ENCODE peak calls at places on chromosomes 16 and 17, in seven cellular contexts. A is fibroblast of lung, V is adrenal gland, K is brain microvascular endothelial cell, Y is lung, J is mesendoderm, Z is mesenchymal stem cell. G is an unnamed sample.

GRCh38 chr16:18024566-18024965 is 312.0 kb downstream of the NPIPA8 start:
- DNase-seq in A (no peak), V (no peak), K (no peak), Y (no peak), J (no peak), Z (no peak), G (no peak)

GRCh38 chr17:40859536-40859935 is 7.5 kb downstream of the KRT12 start:
- DNase-seq in A (no peak), V (no peak), K (no peak), Y (no peak), J (no peak), Z (no peak), G (no peak)

GRCh38 chr17:48575066-48575582 is 3.0 kb downstream of the HOXB4 start:
- DNase-seq in A (peak), V (no peak), K (no peak), Y (no peak), J (no peak), Z (peak), G (no peak)

GRCh38 chr16:50183316-50183715 is 30.2 kb downstream of the TENT4B start:
- DNase-seq in A (peak), V (no peak), K (peak), Y (no peak), J (no peak), Z (peak), G (no peak)

GRCh38 chr17:27559996-27560481 is 70.9 kb upstream of the LGALS9 start:
- DNase-seq in A (peak), V (peak), K (peak), Y (peak), J (no peak), Z (peak), G (no peak)

GRCh38 chr16:22775220-22775912 is 38.6 kb upstream of the HS3ST2 start:
- DNase-seq in A (no peak), V (no peak), K (no peak), Y (no peak), J (no peak), Z (no peak), G (no peak)

GRCh38 chr16:30032083-30032819 is 1.2 kb upstream of the TLCD3B start:
- DNase-seq in A (peak), V (peak), K (peak), Y (no peak), J (peak), Z (peak), G (peak)

GRCh38 chr17:9880582-9880999 is 24.5 kb downstream of the RCVRN start:
- DNase-seq in A (peak), V (no peak), K (no peak), Y (no peak), J (no peak), Z (no peak), G (no peak)

GRCh38 chr16:56137269-56137668 is 54.0 kb upstream of the GNAO1 start:
- DNase-seq in A (no peak), V (no peak), K (no peak), Y (no peak), J (peak), Z (no peak), G (no peak)

GRCh38 chr16:4529085-4530060 is 9.2 kb downstream of the CDIP1 start:
- DNase-seq in A (peak), V (no peak), K (peak), Y (no peak), J (peak), Z (peak), G (no peak)

GRCh38 chr16:57355898-57356414 is 2.6 kb upstream of the CCL22 start:
- DNase-seq in A (no peak), V (no peak), K (no peak), Y (no peak), J (no peak), Z (no peak), G (no peak)

GRCh38 chr17:37276475-37276874 is 99.3 kb upstream of the C17orf78 start:
- DNase-seq in A (peak), V (no peak), K (no peak), Y (no peak), J (no peak), Z (no peak), G (no peak)

GRCh38 chr17:45702666-45703266 is 81.4 kb upstream of the CRHR1 start:
- DNase-seq in A (peak), V (no peak), K (no peak), Y (no peak), J (peak), Z (peak), G (no peak)

GRCh38 chr17:65388911-65389310 is 172.5 kb downstream of the AXIN2 start:
- DNase-seq in A (no peak), V (no peak), K (no peak), Y (no peak), J (no peak), Z (no peak), G (no peak)

GRCh38 chr17:77906377-77906871 is 52.1 kb upstream of the TNRC6C start:
- DNase-seq in A (no peak), V (no peak), K (no peak), Y (no peak), J (no peak), Z (no peak), G (no peak)

GRCh38 chr16:81204794-81205680 is 33.5 kb upstream of the BCO1 start:
- DNase-seq in A (peak), V (peak), K (peak), Y (no peak), J (peak), Z (peak), G (no peak)

GRCh38 chr17:32771396-32771795 is 105.5 kb downstream of the MYO1D start:
- DNase-seq in A (no peak), V (no peak), K (peak), Y (no peak), J (no peak), Z (no peak), G (no peak)

GRCh38 chr17:10091051-10091450 is 107.4 kb downstream of the GAS7 start:
- DNase-seq in A (no peak), V (peak), K (no peak), Y (no peak), J (no peak), Z (peak), G (no peak)

GRCh38 chr17:82333279-82334171 is at the start of gene SECTM1:
- DNase-seq in A (peak), V (peak), K (no peak), Y (peak), J (no peak), Z (peak), G (no peak)

GRCh38 chr17:21368545-21369246 is 7.5 kb upstream of the KCNJ12 start:
- DNase-seq in A (no peak), V (no peak), K (no peak), Y (no peak), J (no peak), Z (no peak), G (no peak)

DNA sequence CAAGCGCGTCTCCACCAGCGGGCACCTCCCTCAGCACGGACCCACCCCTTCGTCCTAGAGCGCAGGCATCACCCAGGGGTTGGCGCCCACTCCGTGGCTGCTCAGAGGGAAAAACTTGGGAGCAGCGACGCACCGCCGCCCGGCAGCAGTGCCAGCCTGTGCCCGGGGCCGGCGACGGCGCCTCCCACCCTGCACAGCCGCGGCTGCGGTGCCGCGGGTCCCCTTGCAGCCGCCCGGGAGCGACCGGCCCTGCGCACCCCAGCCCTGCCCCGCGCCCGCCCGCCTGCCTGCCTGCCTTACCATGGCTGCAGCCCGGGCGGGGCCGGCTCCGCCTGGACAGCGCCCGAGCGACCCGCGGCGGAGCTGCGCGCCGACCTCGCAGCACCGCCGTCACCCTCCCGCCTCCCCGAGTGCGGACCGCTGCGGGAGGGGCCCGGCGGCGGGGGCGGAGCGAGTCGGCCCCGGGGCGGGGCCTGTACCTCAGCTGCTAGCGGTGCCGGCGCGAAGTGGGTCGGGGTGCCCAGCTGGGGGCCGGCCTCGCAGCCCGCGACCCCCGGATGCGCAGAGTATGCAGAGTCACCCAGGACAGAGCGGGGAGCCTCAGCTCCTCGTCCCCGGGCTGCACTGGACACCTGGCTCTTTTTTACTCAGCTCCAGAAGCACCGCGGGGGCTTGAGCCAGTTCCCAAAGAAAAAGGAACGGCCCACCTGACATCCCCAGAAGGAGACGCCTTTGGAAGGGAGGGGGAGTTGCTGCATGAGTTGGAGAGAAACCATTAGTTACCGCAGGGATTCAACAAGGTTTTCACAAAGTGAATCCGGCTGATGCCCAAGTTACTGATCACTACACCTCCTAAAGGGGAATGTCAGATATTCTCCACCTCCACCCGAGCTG is 17.5 kb upstream of the MTMR4 start:
- DNase-seq in A (peak), V (peak), K (no peak), Y (no peak), J (peak), Z (peak), G (peak)
- H3K27ac ChIP-seq in A (no peak), V (peak), K (no peak), Y (peak), J (no peak), Z (no peak), G (peak)

DNA sequence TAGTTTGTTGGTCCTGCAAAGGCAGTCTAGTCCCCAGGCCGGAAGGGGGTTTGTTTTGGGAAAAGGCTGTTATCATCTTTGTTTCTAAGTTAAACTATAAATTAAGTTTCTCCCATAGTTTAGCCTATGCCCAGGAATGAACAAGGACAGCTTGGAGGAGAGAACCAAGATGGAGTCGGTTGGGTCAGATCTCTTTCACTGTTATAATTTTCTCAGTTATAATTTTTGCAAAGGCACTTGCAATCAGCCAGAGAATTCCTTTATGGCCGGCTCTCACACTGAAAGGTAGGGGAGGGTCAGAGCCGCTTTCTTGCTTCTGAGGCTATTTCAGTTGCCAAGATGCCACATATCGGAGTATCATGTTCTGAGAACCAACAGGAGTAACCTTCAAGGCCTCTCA is 59.2 kb upstream of the ATF7IP2 start:
- DNase-seq in A (no peak), V (no peak), K (no peak), Y (no peak), J (no peak), Z (no peak), G (no peak)
- H3K27ac ChIP-seq in A (no peak), V (no peak), K (no peak), Y (no peak), J (no peak), Z (no peak), G (no peak)

GRCh38 chr17:19702231-19702641 is 14.1 kb downstream of the SLC47A2 start:
- DNase-seq in A (no peak), V (peak), K (no peak), Y (no peak), J (no peak), Z (no peak), G (no peak)

GRCh38 chr17:19703776-19704371 is 12.5 kb downstream of the SLC47A2 start:
- DNase-seq in A (no peak), V (peak), K (no peak), Y (no peak), J (peak), Z (no peak), G (no peak)

GRCh38 chr17:19705771-19706770 is 10.3 kb downstream of the SLC47A2 start:
- DNase-seq in A (no peak), V (no peak), K (no peak), Y (no peak), J (no peak), Z (no peak), G (no peak)

GRCh38 chr17:19705201-19705600 is 11.2 kb downstream of the SLC47A2 start:
- DNase-seq in A (no peak), V (no peak), K (no peak), Y (no peak), J (no peak), Z (no peak), G (no peak)

GRCh38 chr17:19703106-19703775 is 13.1 kb downstream of the SLC47A2 start:
- DNase-seq in A (no peak), V (no peak), K (no peak), Y (peak), J (no peak), Z (no peak), G (no peak)
- H3K27ac ChIP-seq in A (no peak), V (peak), K (no peak), Y (peak), J (no peak), Z (no peak), G (no peak)

DNA sequence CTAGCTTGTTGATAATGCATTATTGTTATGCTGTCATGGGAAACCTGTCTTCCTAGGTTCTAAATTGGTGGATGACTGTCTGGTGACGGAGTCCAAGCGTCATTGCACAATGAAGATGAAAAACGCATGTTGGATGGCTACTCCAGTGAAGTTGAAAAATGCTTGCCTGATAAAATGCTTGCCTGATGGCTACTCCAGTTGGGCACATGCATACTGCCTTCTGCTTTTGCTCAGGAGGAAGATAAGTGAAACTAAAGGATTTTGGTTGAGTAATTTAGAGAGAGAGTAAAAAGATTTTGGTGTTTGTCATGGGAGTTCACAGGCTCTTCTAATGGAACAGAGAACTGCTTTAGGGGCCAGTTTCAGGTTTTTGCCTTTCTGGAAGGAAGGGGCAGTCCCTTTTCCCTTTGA is 118.6 kb downstream of the PRKCA start:
- DNase-seq in A (peak), V (peak), K (no peak), Y (no peak), J (no peak), Z (peak), G (no peak)
- H3K27ac ChIP-seq in A (peak), V (no peak), K (no peak), Y (no peak), J (no peak), Z (peak), G (no peak)

GRCh38 chr16:26360867-26361266 is 669.1 kb downstream of the HS3ST4 start:
- DNase-seq in A (no peak), V (no peak), K (no peak), Y (no peak), J (no peak), Z (no peak), G (no peak)

GRCh38 chr16:26371349-26371869 is 679.6 kb downstream of the HS3ST4 start:
- DNase-seq in A (no peak), V (no peak), K (no peak), Y (no peak), J (no peak), Z (no peak), G (no peak)

GRCh38 chr16:26363581-26363980 is 671.8 kb downstream of the HS3ST4 start:
- DNase-seq in A (no peak), V (no peak), K (no peak), Y (no peak), J (no peak), Z (no peak), G (no peak)

DNA sequence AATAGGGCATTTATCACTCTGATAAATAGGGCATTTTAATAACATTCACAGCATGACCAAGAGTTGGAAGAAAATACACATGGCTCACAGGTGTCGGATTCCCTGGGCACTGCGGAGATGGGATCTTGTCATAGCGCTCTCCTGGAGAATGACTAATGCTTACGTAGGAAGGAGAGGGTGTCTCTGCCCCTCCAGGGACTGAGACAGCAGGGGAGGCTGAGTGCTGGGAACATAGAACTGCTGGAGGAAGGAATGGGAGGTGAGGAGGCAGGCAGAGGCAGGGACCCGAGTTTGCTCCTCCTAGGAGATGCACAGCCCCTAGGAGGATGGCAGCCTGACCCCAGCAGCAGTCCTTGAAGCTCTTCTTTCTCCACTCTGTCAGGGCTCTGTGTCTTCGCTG is 673.8 kb downstream of the HS3ST4 start:
- DNase-seq in A (no peak), V (no peak), K (no peak), Y (no peak), J (peak), Z (no peak), G (no peak)
- H3K27ac ChIP-seq in A (no peak), V (no peak), K (no peak), Y (no peak), J (no peak), Z (no peak), G (no peak)

GRCh38 chr16:19588661-19589060 is 33.2 kb downstream of the VPS35L start:
- DNase-seq in A (peak), V (no peak), K (no peak), Y (no peak), J (no peak), Z (no peak), G (no peak)
- H3K27ac ChIP-seq in A (no peak), V (no peak), K (no peak), Y (no peak), J (no peak), Z (no peak), G (peak)